ENCODE peak calls at places on chromosomes 7 and 10, in five cellular contexts. K, G, C, T and W are unnamed samples.

GRCh38 chr7:18798018-18798906 is 302.7 kb downstream of the HDAC9 start:
- DNase-seq in T (no peak), C (no peak), K (no peak), G (no peak), W (no peak)

GRCh38 chr10:25725917-25726716 is 207.9 kb upstream of the MYO3A start:
- DNase-seq in K (no peak), C (peak; percentile 69), G (no peak), T (peak; percentile 47), W (peak; percentile 13)

GRCh38 chr7:129635300-129636029 is 23.9 kb downstream of the NRF1 start:
- DNase-seq in K (peak; percentile 54), T (peak; percentile 79), G (peak; percentile 25), C (peak; percentile 81), W (peak; percentile 65)

GRCh38 chr7:134865001-134865845 is 85.8 kb downstream of the CALD1 start:
- DNase-seq in G (no peak), T (no peak), C (peak; percentile 52), K (no peak), W (peak; percentile 79)

GRCh38 chr10:66788142-66788541 is 137.7 kb upstream of the LRRTM3 start:
- DNase-seq in K (no peak), G (no peak), T (no peak), C (no peak), W (no peak)

GRCh38 chr7:44184221-44184873 is 4.9 kb downstream of the GCK start:
- DNase-seq in C (peak; percentile 94), K (no peak), T (peak; percentile 92), G (no peak), W (no peak)

GRCh38 chr10:22630229-22631174 is 83.9 kb downstream of the PIP4K2A start:
- DNase-seq in G (no peak), C (peak; percentile 64), T (no peak), K (no peak), W (peak; percentile 36)

GRCh38 chr7:130380121-130380860 is at the start of gene CPA1:
- DNase-seq in C (no peak), T (no peak), K (no peak), G (no peak), W (no peak)

GRCh38 chr7:303425-303824 is 13.5 kb downstream of the FOXL3 start:
- DNase-seq in G (no peak), K (no peak), T (no peak), C (no peak), W (no peak)

GRCh38 chr7:39672176-39672575 is 48.8 kb downstream of the RALA start:
- DNase-seq in C (no peak), G (no peak), T (no peak), K (no peak), W (no peak)

DNA sequence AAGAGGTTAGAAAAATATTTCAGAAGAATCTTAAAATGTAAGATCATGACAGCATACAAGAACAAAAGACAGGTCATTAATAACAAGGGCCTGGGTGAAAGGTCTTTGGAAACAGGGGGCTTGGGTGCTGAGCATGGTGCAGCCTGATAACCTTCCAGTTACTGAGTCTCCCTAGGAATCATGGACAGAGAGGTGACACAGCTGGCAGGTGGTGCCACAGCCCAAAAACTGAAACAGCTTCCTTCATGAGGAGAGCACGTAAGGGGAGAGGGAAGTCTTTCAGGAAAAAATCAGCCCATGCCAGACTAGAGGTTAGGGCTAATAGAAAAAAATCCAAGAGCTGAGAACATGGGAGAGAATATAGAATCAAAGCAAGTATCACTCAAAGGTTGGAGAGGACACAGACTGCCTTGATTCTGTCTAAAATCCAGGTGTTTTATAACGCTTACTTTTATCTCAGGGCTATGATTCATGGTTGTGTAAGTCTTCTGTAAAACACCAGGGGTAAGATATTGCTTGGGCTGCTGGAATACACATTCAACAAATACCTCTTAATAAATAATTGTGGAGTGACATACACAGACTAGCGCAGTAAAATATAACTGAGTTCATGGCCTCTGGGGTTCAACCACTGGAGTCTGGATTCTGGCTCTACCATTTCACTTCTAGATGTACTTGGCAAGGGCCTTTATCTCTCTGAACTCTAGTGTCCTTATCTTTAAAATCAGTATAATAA is 88.1 kb downstream of the SEMA3C start:
- DNase-seq in T (no peak), G (no peak), C (no peak), K (no peak), W (no peak)
- H3K27ac ChIP-seq in T (peak overlapping the region; percentile 60), G (no peak overlapping the region), C (peak overlapping the region; percentile 33), K (no peak overlapping the region), W (no peak overlapping the region)

DNA sequence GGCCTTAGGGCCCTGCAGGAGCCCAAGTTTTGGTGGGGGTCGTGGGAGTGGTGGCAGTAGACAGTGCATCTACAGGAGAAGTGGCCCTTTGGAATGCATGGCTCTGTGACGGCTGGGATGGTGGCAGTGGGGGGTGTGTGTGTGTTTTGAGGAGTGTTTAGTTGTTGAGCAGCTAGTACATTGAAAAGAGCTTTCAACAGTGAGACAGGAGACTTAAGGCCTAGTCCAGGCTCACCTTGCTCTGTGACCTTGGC is 27.1 kb downstream of the ZNF775 start:
- DNase-seq in K (no peak), C (no peak), G (no peak), T (no peak), W (peak; percentile 21)
- H3K4me3 ChIP-seq in K (peak overlapping the region; percentile 57), C (peak overlapping the region; percentile 82), G (peak overlapping the region; percentile 74), T (peak overlapping the region; percentile 69), W (peak overlapping the region; percentile 83)

GRCh38 chr7:27875832-27876231 is 135.9 kb downstream of the TAX1BP1 start:
- DNase-seq in K (no peak), G (no peak), C (no peak), T (no peak), W (no peak)
- H3K4me1 ChIP-seq in K (no peaks in the 10 kb centered on the region), G (peaks cover 32% of the 10 kb centered on the region), C (peaks cover 13% of the 10 kb centered on the region), T (peaks cover 15% of the 10 kb centered on the region), W (no peaks in the 10 kb centered on the region)

GRCh38 chr10:75400769-75401568 is 595 bp downstream of the ZNF503 start:
- DNase-seq in G (peak; percentile 67), K (peak; percentile 49), C (peak; percentile 90), T (peak; percentile 29), W (no peak)
- H3K27ac ChIP-seq in G (peak overlapping the region; percentile 85), K (peak overlapping the region; percentile 98), C (peak overlapping the region; percentile 92), T (peak overlapping the region; percentile 94), W (no peak overlapping the region)

DNA sequence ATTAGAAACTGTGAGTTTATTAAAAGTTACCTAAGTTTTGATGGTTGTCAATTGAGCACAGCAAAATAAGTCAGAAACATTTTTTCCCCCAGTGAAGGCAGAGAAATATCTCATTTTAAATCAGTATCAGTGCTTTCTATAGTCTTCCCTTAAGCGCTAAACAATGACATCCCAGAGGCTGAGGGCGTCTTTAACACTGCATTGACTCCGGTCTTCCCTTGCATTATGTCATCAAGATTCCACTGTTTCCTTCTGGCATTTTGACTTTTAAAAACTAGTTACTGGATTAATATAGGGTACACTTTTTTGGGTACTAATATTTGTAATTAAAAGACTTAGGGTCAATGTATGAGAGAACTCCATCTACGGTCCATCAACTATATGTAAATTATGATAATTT is 3.9 kb downstream of the GLUD1 start:
- DNase-seq in C (peak; percentile 34), T (no peak), G (no peak), K (no peak), W (no peak)
- H3K4me3 ChIP-seq in C (peak overlapping the region; percentile 90), T (no peak overlapping the region), G (no peak overlapping the region), K (peak overlapping the region; percentile 86), W (no peak overlapping the region)

GRCh38 chr7:2047272-2047581 is 185.5 kb downstream of the MAD1L1 start:
- DNase-seq in G (no peak), T (no peak), K (no peak), C (no peak), W (no peak)

GRCh38 chr7:2048006-2048405 is 184.7 kb downstream of the MAD1L1 start:
- DNase-seq in T (no peak), C (no peak), G (no peak), K (no peak), W (no peak)

GRCh38 chr7:2044883-2045471 is 187.8 kb downstream of the MAD1L1 start:
- DNase-seq in G (no peak), T (no peak), C (no peak), K (no peak), W (no peak)

GRCh38 chr7:2045559-2046405 is 187.0 kb downstream of the MAD1L1 start:
- DNase-seq in K (no peak), C (no peak), T (no peak), G (no peak), W (no peak)

GRCh38 chr7:2046581-2047271 is 186.0 kb downstream of the MAD1L1 start:
- DNase-seq in C (no peak), G (no peak), K (no peak), T (no peak), W (no peak)
- H3K4me1 ChIP-seq in C (no peaks in the 10 kb centered on the region), G (peaks cover 15% of the 10 kb centered on the region), K (no peaks in the 10 kb centered on the region), T (no peaks in the 10 kb centered on the region), W (peaks cover 10% of the 10 kb centered on the region)

GRCh38 chr7:123201901-123202300 is 2.1 kb upstream of the SLC13A1 start:
- DNase-seq in T (no peak), K (no peak), G (no peak), C (no peak), W (no peak)
- H3K27ac ChIP-seq in T (no peak overlapping the region), K (no peak overlapping the region), G (no peak overlapping the region), C (no peak overlapping the region), W (no peak overlapping the region)